ENCODE peak calls at places on chromosome 21, in five cellular contexts. D is IMR-90, F is neuronal stem cell, C is H9, M is mesendoderm. A is an unnamed sample.

GRCh38 chr21:46000731-46001641 is 19.4 kb downstream of the COL6A1 start:
- DNase-seq in D (no peak), F (no peak), C (peak; percentile 38), M (no peak), A (no peak)

GRCh38 chr21:30126575-30126974 is 40.0 kb downstream of the CLDN17 start:
- DNase-seq in D (no peak), F (no peak), C (no peak), M (no peak), A (no peak)

GRCh38 chr21:45923146-45923545 is 58.4 kb upstream of the COL6A1 start:
- DNase-seq in D (peak; percentile 75), F (peak; percentile 21), C (peak; percentile 80), M (peak; percentile 75), A (peak; percentile 72)

GRCh38 chr21:19987671-19988070 is 1010.5 kb upstream of the NCAM2 start:
- DNase-seq in D (no peak), F (no peak), C (no peak), M (no peak), A (no peak)

GRCh38 chr21:20739421-20739820 is 258.8 kb upstream of the NCAM2 start:
- DNase-seq in D (no peak), F (no peak), C (peak; percentile 43), M (peak; percentile 77), A (no peak)

GRCh38 chr21:8988696-8989095 is 1532.7 kb upstream of the TPTE start:
- DNase-seq in D (no peak), F (no peak), C (no peak), M (no peak), A (no peak)

GRCh38 chr21:45991606-45992301 is 10.2 kb downstream of the COL6A1 start:
- DNase-seq in D (no peak), F (no peak), C (no peak), M (no peak), A (no peak)

GRCh38 chr21:29265690-29266479 is 32.8 kb upstream of the BACH1 start:
- DNase-seq in D (no peak), F (no peak), C (no peak), M (peak; percentile 18), A (no peak)

GRCh38 chr21:40760811-40761210 is 86.1 kb downstream of the DSCAM start:
- DNase-seq in D (no peak), F (no peak), C (no peak), M (no peak), A (no peak)

GRCh38 chr21:34775793-34776192 is 107.0 kb downstream of the CLIC6 start:
- DNase-seq in D (no peak), F (no peak), C (no peak), M (peak; percentile 68), A (no peak)

GRCh38 chr21:15775981-15776380 is 46.2 kb downstream of the USP25 start:
- DNase-seq in D (peak; percentile 89), F (no peak), C (no peak), M (no peak), A (peak; percentile 84)

GRCh38 chr21:28975401-28975800 is 17.3 kb downstream of the LTN1 start:
- DNase-seq in D (peak; percentile 45), F (no peak), C (no peak), M (no peak), A (peak; percentile 94)

GRCh38 chr21:45468971-45469272 is 64.0 kb downstream of the COL18A1 start:
- DNase-seq in D (no peak), F (no peak), C (no peak), M (no peak), A (no peak)

GRCh38 chr21:29235714-29236197 is 63.0 kb upstream of the BACH1 start:
- DNase-seq in D (no peak), F (no peak), C (no peak), M (no peak), A (no peak)

GRCh38 chr21:45415188-45415942 is 10.4 kb downstream of the COL18A1 start:
- DNase-seq in D (no peak), F (no peak), C (no peak), M (no peak), A (no peak)

GRCh38 chr21:17585875-17586450 is 26.7 kb downstream of the BTG3 start:
- DNase-seq in D (peak; percentile 62), F (peak; percentile 15), C (no peak), M (peak; percentile 50), A (peak; percentile 59)

GRCh38 chr21:31781737-31782136 is 49.8 kb upstream of the SCAF4 start:
- DNase-seq in D (peak; percentile 53), F (no peak), C (no peak), M (no peak), A (peak; percentile 7)

GRCh38 chr21:43701936-43702784 is 16.8 kb upstream of the PDXK start:
- DNase-seq in D (no peak), F (no peak), C (no peak), M (no peak), A (no peak)

GRCh38 chr21:40793057-40793456 is 53.9 kb downstream of the DSCAM start:
- DNase-seq in D (peak; percentile 10), F (no peak), C (no peak), M (no peak), A (no peak)

GRCh38 chr21:43957629-43958362 is 54.3 kb upstream of the TRAPPC10 start:
- DNase-seq in D (no peak), F (no peak), C (no peak), M (no peak), A (no peak)

GRCh38 chr21:43994085-43994484 is 18.0 kb upstream of the TRAPPC10 start:
- DNase-seq in D (no peak), F (no peak), C (no peak), M (no peak), A (no peak)

GRCh38 chr21:26965567-26966359 is 1.1 kb downstream of the ADAMTS5 start:
- DNase-seq in D (peak; percentile 12), F (peak; percentile 52), C (peak; percentile 89), M (peak; percentile 90), A (peak; percentile 36)
- H2BK15ac ChIP-seq in D (no peak overlapping the region), F (peak overlapping the region; percentile 31), C (no peak overlapping the region), M (no peak overlapping the region), A (peak overlapping the region; percentile 37)

GRCh38 chr21:38909929-38910328 is 104.2 kb downstream of the ETS2 start:
- DNase-seq in D (no peak), F (no peak), C (no peak), M (no peak), A (no peak)
- H2BK15ac ChIP-seq in D (peak overlapping the region; percentile 7), F (no peak overlapping the region), C (no peak overlapping the region), M (no peak overlapping the region), A (peak overlapping the region; percentile 70)

DNA sequence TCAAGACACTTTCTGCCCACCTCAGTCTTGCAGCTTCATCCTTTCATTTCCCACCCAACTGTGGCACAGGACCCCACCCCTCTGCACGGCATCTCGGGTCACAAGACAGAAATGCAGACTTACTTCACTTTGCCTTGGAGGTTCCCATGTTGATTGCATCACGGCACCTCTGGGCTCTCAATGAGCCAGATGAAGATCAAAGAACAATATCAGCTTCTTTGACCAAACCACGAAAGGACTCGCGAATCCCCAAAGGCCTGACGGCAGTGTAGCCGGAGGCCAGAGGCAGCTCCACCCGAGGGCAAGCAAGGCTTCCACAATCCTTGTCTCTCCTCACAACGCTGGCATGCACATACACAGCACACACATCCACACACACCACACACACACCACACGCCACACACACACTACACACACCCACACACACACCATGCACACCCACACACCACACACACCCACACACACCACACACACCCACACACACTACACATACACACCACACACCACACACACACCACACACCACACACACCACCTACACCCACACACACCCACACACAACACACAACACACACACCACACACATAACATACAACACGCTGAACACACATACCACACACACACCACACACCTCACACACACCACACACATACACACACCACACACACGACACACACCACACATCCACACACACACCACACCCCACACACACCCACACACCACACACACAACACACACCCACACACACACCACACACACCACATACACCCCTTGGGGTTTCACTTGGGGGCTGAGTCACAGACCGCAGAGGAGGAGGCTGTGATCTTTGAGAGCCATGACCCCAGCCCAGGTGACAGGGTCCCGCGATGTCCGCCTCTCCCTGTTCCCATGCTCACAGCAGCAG is 35.8 kb downstream of the UBASH3A start:
- DNase-seq in D (no peak), F (no peak), C (no peak), M (no peak), A (no peak)
- H2BK15ac ChIP-seq in D (no peak overlapping the region), F (no peak overlapping the region), C (no peak overlapping the region), M (no peak overlapping the region), A (no peak overlapping the region)

DNA sequence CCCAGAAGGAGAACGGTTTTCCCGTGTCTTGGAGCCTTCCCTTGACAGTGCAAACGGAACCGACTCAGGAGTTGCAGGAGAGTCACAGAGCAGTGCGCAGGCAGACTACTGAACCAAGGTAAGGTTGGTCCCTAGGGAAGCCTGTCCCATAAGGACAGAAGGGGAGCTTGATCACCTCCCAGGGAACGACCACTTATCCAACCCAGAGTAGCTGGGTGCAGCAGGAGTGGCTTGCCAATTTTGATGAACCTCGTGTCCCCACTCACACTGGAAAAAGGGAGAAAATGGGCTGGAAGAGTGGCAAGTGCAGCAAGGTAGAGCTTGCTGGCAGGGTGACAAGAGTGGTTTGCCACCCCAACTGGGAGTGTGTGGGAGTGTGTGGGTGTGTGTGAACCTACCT is 95.1 kb downstream of the LIPI start:
- DNase-seq in D (no peak), F (no peak), C (no peak), M (no peak), A (no peak)
- H2BK15ac ChIP-seq in D (no peak overlapping the region), F (no peak overlapping the region), C (no peak overlapping the region), M (no peak overlapping the region), A (no peak overlapping the region)

DNA sequence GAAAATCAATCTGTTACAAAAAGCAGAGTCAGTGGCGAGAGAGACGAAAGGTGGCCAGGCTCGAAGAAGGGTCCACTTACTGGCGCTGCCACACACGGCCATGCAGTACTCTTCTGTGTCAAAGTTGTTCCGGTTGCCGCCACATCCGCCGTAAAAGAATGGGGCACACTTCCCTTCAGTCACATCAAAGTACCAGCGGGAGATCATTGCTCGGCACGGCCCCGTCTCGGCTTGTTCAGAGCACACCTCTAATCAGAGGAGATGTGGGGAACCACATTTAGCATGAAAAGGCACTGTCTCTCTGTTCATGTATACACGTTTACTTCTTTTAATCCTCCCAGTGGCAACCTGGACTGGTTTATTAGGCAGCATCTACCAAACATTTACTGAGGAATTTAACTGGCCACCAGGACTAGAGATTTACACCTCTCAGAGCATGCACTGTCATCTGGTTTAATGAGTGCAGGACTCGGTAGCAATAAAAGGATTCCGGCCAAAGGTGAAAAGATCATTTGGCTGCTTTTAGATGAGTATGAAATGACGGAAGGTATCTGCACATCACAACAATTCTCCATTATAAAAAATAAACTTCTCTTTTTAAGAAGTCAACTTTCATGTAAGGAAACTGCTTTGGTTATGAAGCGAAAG is 170.5 kb downstream of the APP start:
- DNase-seq in D (no peak), F (no peak), C (no peak), M (no peak), A (no peak)
- H2BK15ac ChIP-seq in D (no peak overlapping the region), F (no peak overlapping the region), C (no peak overlapping the region), M (no peak overlapping the region), A (no peak overlapping the region)

DNA sequence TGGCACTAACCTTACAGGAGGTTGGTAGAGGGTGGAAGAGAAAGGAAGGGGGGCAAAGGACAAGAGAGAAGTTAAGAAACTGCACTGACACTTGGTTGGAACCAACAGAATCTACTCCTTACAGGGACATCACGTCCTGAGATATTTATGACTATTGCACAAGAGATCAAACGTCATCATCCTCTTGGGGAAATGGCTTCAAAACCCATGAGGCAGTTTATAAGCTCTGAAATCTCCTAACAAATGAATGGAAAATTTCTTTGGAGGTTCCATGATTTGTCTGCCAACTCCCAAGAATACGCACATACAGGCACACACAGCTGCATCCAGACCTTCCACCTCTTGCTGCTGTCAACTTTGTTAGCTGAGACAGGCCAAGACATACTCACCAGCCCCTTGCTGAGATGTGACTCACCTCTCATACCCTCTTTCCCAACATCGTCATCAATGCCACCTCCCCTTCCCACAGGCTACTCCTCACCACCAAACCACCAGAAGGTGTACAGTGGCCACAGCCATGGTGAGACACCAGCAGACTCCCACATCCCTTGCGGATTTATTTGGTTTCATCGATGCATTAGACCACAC is 135.5 kb downstream of the SETD4 start:
- DNase-seq in D (peak; percentile 96), F (no peak), C (no peak), M (no peak), A (peak; percentile 77)
- H2BK15ac ChIP-seq in D (peak overlapping the region; percentile 12), F (no peak overlapping the region), C (no peak overlapping the region), M (no peak overlapping the region), A (peak overlapping the region; percentile 63)